ENCODE peak calls at places on chromosome 18, in four cellular contexts. One of them, this sample, is unnamed.

GRCh38 chr18:57004366-57005121 is 142.3 kb upstream of the BOD1L2 start:
- DNase-seq in SK-N-SH: no peak
- DNase-seq in H1: no peak
- DNase-seq in K562: no peak
- DNase-seq in this sample: peak

GRCh38 chr18:33851546-33852078 is 273.6 kb downstream of the ASXL3 start:
- DNase-seq in H1: no peak
- DNase-seq in K562: no peak
- DNase-seq in SK-N-SH: no peak
- DNase-seq in this sample: no peak

GRCh38 chr18:69680128-69680527 is 267.5 kb downstream of the CD226 start:
- DNase-seq in SK-N-SH: no peak
- DNase-seq in H1: no peak
- DNase-seq in K562: no peak
- DNase-seq in this sample: no peak

GRCh38 chr18:47847635-47848034 is 82.8 kb downstream of the SMAD2 start:
- DNase-seq in H1: no peak
- DNase-seq in K562: no peak
- DNase-seq in SK-N-SH: no peak
- DNase-seq in this sample: no peak

GRCh38 chr18:49815927-49816326 is 2.6 kb upstream of the ACAA2 start:
- DNase-seq in SK-N-SH: no peak
- DNase-seq in H1: no peak
- DNase-seq in K562: no peak
- DNase-seq in this sample: no peak

GRCh38 chr18:36298113-36298701 is 694 bp downstream of the FHOD3 start:
- DNase-seq in H1: no peak
- DNase-seq in K562: peak
- DNase-seq in SK-N-SH: peak
- DNase-seq in this sample: no peak

GRCh38 chr18:2917255-2918047 is 70.6 kb downstream of the EMILIN2 start:
- DNase-seq in H1: no peak
- DNase-seq in K562: no peak
- DNase-seq in SK-N-SH: no peak
- DNase-seq in this sample: no peak

GRCh38 chr18:34991561-34991960 is 49.7 kb upstream of the MAPRE2 start:
- DNase-seq in H1: no peak
- DNase-seq in K562: no peak
- DNase-seq in SK-N-SH: no peak
- DNase-seq in this sample: no peak

GRCh38 chr18:58316400-58316942 is 272.4 kb downstream of the NEDD4L start:
- DNase-seq in K562: no peak
- DNase-seq in SK-N-SH: no peak
- DNase-seq in H1: no peak
- DNase-seq in this sample: no peak

GRCh38 chr18:58313491-58314032 is 269.5 kb downstream of the NEDD4L start:
- DNase-seq in SK-N-SH: no peak
- DNase-seq in H1: no peak
- DNase-seq in K562: no peak
- DNase-seq in this sample: no peak

GRCh38 chr18:58315739-58316215 is 271.8 kb downstream of the NEDD4L start:
- DNase-seq in K562: no peak
- DNase-seq in SK-N-SH: no peak
- DNase-seq in H1: no peak
- DNase-seq in this sample: no peak

GRCh38 chr18:58315041-58315440 is 271.0 kb downstream of the NEDD4L start:
- DNase-seq in H1: no peak
- DNase-seq in K562: no peak
- DNase-seq in SK-N-SH: no peak
- DNase-seq in this sample: no peak

GRCh38 chr18:58314284-58314683 is 270.3 kb downstream of the NEDD4L start:
- DNase-seq in SK-N-SH: no peak
- DNase-seq in H1: no peak
- DNase-seq in K562: no peak
- DNase-seq in this sample: no peak
- TF ChIP-seq NRF1 in SK-N-SH: no peak
- TF ChIP-seq NRF1 in H1: no peak
- TF ChIP-seq NRF1 in K562: no peak
- TF ChIP-seq NRF1 in this sample: no peak

GRCh38 chr18:32530947-32531651 is 60.4 kb upstream of the GAREM1 start:
- DNase-seq in SK-N-SH: no peak
- DNase-seq in K562: no peak
- DNase-seq in H1: no peak
- DNase-seq in this sample: no peak
- TF ChIP-seq NRF1 in SK-N-SH: no peak
- TF ChIP-seq NRF1 in K562: no peak
- TF ChIP-seq NRF1 in H1: no peak
- TF ChIP-seq NRF1 in this sample: no peak

GRCh38 chr18:42086288-42086687 is 131.3 kb downstream of the PIK3C3 start:
- DNase-seq in K562: no peak
- DNase-seq in H1: no peak
- DNase-seq in SK-N-SH: no peak
- DNase-seq in this sample: no peak
- TF ChIP-seq NRF1 in K562: no peak
- TF ChIP-seq NRF1 in H1: no peak
- TF ChIP-seq NRF1 in SK-N-SH: no peak
- TF ChIP-seq NRF1 in this sample: no peak

DNA sequence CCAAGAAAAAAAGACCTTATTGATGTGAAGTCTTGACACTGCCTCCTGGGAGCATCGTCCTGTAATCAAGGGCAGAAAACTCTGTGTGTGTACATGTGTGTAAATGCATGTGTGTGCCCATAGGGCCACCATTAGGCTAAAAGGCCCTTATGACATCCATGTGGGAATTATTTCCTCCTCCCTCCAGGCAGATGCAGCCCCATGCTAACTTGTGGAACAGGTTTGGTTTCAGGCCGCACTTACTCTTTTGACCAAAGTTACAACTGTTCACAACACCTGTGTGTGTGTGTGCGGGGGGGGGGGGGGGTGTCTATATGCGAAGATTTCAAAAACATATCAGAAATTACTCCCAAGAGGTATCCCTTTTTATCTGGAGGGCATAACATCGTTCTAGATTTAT is 87.4 kb upstream of the SLC14A2 start:
- DNase-seq in K562: no peak
- DNase-seq in H1: no peak
- DNase-seq in SK-N-SH: no peak
- DNase-seq in this sample: no peak
- TF ChIP-seq NRF1 in K562: no peak
- TF ChIP-seq NRF1 in H1: no peak
- TF ChIP-seq NRF1 in SK-N-SH: no peak
- TF ChIP-seq NRF1 in this sample: no peak

DNA sequence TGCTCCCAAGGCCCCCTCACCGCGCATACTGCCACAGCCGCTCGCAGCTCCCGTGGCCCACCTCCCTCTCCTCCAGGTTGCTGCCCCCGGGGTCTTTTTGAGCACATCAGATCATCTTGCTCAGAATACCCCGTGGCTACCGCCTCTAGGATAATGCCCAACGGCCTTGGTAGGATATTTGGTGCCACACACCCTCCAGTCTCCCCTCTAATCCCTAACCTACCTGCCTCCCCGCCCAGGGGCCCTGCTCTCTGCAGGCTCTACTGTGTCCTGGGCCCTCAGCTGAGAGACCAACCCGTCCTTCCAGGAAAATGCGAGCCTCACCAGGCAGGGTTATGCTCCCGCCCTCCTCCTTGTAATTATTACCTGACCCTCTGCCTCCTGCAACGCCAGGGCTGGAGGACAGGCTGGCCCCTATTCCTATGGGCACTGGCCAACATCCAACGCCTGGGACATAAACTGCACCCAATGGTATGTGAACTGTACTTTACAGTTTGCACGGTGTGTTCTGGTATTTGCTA is 1.5 kb upstream of the MTCL1 start:
- DNase-seq in H1: no peak
- DNase-seq in SK-N-SH: no peak
- DNase-seq in K562: no peak
- DNase-seq in this sample: no peak
- TF ChIP-seq NRF1 in H1: no peak
- TF ChIP-seq NRF1 in SK-N-SH: no peak
- TF ChIP-seq NRF1 in K562: no peak
- TF ChIP-seq NRF1 in this sample: no peak

This sample was measured in GM12878.